ENCODE peak calls at places on chromosomes 4 and X, in four cellular contexts. H, B, Q and R are unnamed samples.

GRCh38 chr4:124431663-124432192 is 280.8 kb downstream of the ANKRD50 start:
- DNase-seq in Q (no peak), B (no peak), H (no peak), R (no peak)

GRCh38 chr4:120714581-120714980 is 207.9 kb downstream of the PRDM5 start:
- DNase-seq in Q (no peak), B (no peak), H (no peak), R (no peak)

GRCh38 chr4:104989363-104989762 is 157.3 kb upstream of the TET2 start:
- DNase-seq in H (no peak), B (no peak), Q (no peak), R (no peak)

GRCh38 chrX:84729809-84730208 is 227.6 kb upstream of the HDX start:
- DNase-seq in Q (peak; percentile 5), H (peak; percentile 16), B (peak; percentile 5), R (peak; percentile 26)

GRCh38 chrX:39654183-39654925 is 443.4 kb downstream of the BCOR start:
- DNase-seq in H (no peak), Q (no peak), B (no peak), R (no peak)

GRCh38 chr4:72305080-72305479 is 263.9 kb downstream of the ADAMTS3 start:
- DNase-seq in H (no peak), B (no peak), Q (no peak), R (no peak)

GRCh38 chrX:9464435-9465371 is at the start of gene TBL1X:
- DNase-seq in B (no peak), H (peak; percentile 90), Q (peak; percentile 37), R (peak; percentile 37)

GRCh38 chr4:176709417-176709816 is 83.3 kb downstream of the VEGFC start:
- DNase-seq in B (no peak), H (no peak), Q (no peak), R (no peak)

GRCh38 chr4:53321151-53321987 is 44.5 kb downstream of the SCFD2 start:
- DNase-seq in H (no peak), Q (no peak), B (no peak), R (no peak)

DNA sequence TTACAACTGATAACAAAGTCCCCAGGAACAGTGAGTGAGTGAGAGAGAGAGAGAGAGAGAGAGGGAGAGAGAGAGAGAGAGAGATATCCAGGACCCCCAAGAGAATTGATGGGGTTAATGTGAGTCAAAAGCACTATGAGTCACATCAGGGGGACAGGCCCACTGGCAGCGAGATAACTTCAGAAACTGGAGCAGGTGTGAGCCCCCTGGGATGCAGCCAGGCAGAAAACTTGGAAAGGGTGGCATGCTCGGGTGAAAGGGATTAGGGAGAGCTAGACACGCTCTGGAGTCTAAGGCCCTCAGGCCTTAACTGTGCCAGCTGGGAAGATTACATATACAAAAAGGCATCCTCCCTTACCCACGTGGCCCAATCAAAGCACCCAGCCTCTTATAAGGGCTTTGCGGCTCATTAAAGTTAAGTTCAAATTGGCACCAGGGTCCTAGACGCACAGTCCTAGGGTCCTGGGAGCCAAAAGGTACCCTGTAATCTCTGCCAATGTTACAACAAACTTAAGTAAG is 843 bp downstream of the ACOT9 start:
- DNase-seq in Q (peak; percentile 32), B (no peak), H (peak; percentile 10), R (peak; percentile 8)
- TF ChIP-seq CREB1 in Q (no peak), B (no peak), H (no peak), R (no peak)

GRCh38 chr4:113957961-113958360 is 21.5 kb downstream of the ARSJ start:
- DNase-seq in B (no peak), H (no peak), Q (no peak), R (no peak)
- TF ChIP-seq NR2C2 in B (no peak), H (no peak), Q (no peak), R (no peak)

DNA sequence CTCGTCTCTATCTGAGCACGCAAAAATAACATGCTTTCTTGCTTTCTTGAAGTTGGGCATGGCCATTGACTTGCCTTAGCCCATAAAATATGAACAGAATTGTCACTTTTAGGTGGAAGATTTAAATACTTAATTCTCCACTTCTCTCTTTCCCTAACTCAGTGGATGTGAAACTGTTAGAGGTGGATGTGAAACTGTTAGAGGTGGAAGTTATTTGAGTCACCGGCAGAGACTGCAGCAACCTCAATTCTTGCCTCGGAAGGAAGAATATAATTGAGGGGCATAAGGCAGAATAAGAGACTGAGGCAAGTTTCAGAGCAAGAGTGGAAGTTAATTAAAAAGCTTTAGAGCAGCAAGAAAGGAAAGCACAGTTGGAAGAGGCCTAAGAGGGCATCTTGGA is 2.8 kb upstream of the PARM1 start:
- DNase-seq in H (no peak), B (no peak), Q (no peak), R (no peak)
- TF ChIP-seq CREB1 in H (no peak), B (no peak), Q (no peak), R (no peak)

DNA sequence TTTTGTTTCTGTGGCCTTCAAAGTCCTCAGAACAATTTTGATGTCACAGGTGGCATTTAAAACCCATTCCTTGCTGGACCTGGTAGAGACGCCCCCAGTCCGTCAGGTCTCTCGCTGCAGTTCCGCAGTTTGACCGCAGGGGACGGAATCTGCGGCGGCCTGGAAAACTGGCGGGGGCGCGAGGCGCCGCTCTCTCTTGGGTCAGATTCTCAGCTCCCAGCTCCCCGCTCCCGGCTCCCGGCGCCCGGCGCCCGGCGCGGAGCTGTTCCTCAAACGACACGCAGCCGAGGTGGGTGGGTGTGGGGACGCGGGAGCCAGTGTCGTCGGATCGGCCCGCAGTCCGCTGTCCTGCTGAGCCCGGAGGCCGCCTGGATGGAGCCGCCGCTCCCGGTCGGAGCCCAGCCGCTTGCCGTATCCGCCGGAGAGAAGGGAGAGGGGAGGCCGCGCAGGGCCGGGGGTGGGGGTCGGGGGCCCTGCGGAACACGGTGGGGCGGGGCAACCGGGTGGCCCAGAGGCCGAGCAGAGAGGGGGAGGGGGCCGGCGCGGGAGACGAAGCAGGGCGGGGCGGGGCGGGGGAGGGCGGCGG is at the start of gene OCRL:
- DNase-seq in B (no peak), H (peak; percentile 74), Q (peak; percentile 51), R (peak; percentile 76)
- TF ChIP-seq NR2C2 in B (no peak), H (no peak), Q (no peak), R (no peak)

DNA sequence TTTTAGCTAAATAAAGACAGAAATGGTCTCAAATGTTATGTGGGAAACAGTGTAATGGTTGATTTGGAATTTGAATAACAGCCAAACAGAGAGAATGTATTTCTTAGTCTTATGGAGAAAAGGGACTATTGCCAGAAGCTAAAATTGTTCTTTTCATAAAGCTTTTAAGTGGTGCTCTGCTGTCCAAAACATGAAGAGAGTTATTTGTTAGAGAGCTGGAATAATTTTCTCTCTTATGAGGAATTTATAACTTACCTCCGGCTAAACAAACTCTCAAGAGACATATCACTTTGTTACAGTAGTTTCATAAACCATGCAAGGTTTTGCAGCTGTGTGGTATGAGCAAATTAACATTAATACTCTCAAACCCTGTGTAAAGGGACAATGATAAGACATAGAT is 28.6 kb downstream of the SULT1B1 start:
- DNase-seq in Q (no peak), B (no peak), H (no peak), R (no peak)
- TF ChIP-seq CREB1 in Q (no peak), B (no peak), H (no peak), R (no peak)

GRCh38 chr4:2296621-2297601 is 35.0 kb upstream of the MXD4 start:
- DNase-seq in H (no peak), B (no peak), Q (no peak), R (no peak)
- TF ChIP-seq NR2C2 in H (no peak), B (no peak), Q (no peak), R (no peak)

DNA sequence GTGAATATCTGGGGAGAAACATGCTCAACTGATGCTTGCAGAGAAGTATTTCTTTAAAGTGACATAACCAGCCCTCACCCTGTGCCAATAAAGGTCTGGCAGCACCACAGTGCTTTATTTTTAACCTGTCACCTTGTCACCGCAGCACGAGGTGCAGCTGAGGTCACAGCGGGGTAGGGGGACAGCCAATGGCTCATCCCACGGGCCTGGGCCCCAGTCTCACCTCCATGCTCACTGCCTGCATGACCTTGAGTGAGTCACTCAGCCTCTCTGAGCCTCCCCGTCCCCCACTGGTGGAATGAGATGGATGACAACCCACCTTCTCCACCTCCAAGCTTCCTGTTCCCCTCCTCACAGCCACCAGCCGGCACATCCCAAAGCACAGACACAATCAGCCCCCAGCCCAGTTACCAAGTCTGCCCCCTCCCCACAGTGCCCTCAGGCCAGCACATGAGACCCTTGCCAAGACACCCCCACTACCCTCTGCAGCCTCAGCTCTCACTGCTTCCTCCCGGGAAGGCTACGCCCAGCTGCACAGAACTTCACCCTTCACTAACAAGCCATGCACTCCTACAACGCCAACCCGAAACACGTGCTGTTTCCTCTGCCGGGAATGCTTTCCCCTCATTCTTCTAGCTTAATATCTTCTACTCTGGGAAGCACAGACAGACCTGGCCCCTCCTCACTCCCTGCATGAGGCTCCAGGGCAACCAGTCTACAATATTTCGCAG is 24.9 kb upstream of the MAN2B2 start:
- DNase-seq in B (no peak), H (no peak), Q (no peak), R (no peak)
- TF ChIP-seq CREB1 in B (no peak), H (no peak), Q (no peak), R (no peak)

GRCh38 chrX:123731258-123731986 is 1.4 kb downstream of the THOC2 start:
- DNase-seq in Q (no peak), B (no peak), H (peak; percentile 32), R (no peak)
- TF ChIP-seq NR2C2 in Q (no peak), B (no peak), H (no peak), R (no peak)

DNA sequence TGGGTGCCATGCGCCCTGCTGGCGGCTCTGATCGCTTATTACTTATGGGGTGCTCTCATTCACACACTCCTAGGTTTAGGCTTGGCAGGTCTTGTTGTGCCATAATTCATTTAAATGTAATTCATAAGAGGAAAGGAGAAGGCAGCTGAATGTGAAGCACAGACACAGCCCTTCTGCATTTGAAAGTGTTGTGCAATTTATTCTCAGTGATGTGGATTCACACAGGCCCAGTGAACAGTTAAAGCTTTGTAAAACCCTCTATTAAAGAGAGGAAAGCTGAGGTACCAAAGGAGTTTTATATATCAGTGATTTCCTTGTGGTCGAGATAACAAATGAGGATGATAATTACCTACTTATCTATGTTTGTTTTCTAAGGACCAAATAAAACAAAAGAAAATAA is 249.7 kb downstream of the C4orf33 start:
- DNase-seq in B (no peak), Q (no peak), H (no peak), R (no peak)
- TF ChIP-seq CREB1 in B (no peak), Q (no peak), H (no peak), R (no peak)

GRCh38 chrX:121106484-121107235 is 59.2 kb downstream of the GLUD2 start:
- DNase-seq in B (no peak), Q (no peak), H (no peak), R (no peak)

GRCh38 chrX:121114691-121115090 is 67.3 kb downstream of the GLUD2 start:
- DNase-seq in H (no peak), B (no peak), Q (no peak), R (no peak)

GRCh38 chrX:121110536-121110935 is 63.1 kb downstream of the GLUD2 start:
- DNase-seq in B (no peak), Q (no peak), H (no peak), R (no peak)

GRCh38 chrX:121109986-121110385 is 62.6 kb downstream of the GLUD2 start:
- DNase-seq in B (no peak), Q (no peak), H (no peak), R (no peak)
- TF ChIP-seq NR2C2 in B (no peak), Q (no peak), H (no peak), R (no peak)